ENCODE peak calls at places on chromosomes 7 and 10, in six cellular contexts. R is NCI-H1694 treated with DMSO at 0.1 percent for 48 hours; A is activated T-helper 9 cell treated with anti-CD3 and anti-CD28 coated beads, Interleukin-2, amount 50 U/mL, for 16 hours; I is gastrocnemius medialis; S is EH; Y is HS-5. H is an unnamed sample.

GRCh38 chr7:128922496-128923410 is 12.2 kb upstream of the KCP start:
- DNase-seq in R (no peak), A (no peak), Y (no peak), S (no peak), I (peak), H (no peak)

GRCh38 chr7:98748090-98748489 is 121.7 kb downstream of the TMEM130 start:
- DNase-seq in I (no peak), A (no peak), R (no peak), Y (no peak), S (no peak), H (no peak)

GRCh38 chr7:50976064-50976463 is 193.4 kb upstream of the GRB10 start:
- DNase-seq in A (no peak), S (no peak), R (no peak), I (no peak), Y (no peak), H (no peak)

GRCh38 chr7:80918406-80918805 is 445 bp downstream of the SEMA3C start:
- DNase-seq in A (no peak), S (no peak), Y (no peak), I (no peak), R (peak), H (no peak)

GRCh38 chr7:106039486-106040060 is 72.5 kb downstream of the SYPL1 start:
- DNase-seq in S (peak), A (no peak), Y (peak), R (peak), I (no peak), H (no peak)

GRCh38 chr10:132162021-132162531 is 24.7 kb upstream of the DPYSL4 start:
- DNase-seq in A (no peak), Y (no peak), R (no peak), I (peak), S (no peak), H (peak)

GRCh38 chr10:132665946-132666732 is 119.8 kb downstream of the NKX6-2 start:
- DNase-seq in S (peak), Y (peak), I (no peak), A (no peak), R (no peak), H (no peak)

GRCh38 chr7:99083068-99083651 is 60.7 kb downstream of the SMURF1 start:
- DNase-seq in R (no peak), S (peak), I (no peak), A (no peak), Y (no peak), H (no peak)

GRCh38 chr7:100532165-100533022 is 6.6 kb upstream of the AGFG2 start:
- DNase-seq in A (no peak), I (no peak), S (no peak), R (no peak), Y (no peak), H (no peak)

GRCh38 chr10:124339119-124339807 is 79.5 kb downstream of the OAT start:
- DNase-seq in Y (no peak), S (no peak), R (no peak), I (no peak), A (no peak), H (peak)

GRCh38 chr10:121959671-121960070 is 15.3 kb downstream of the NSMCE4A start:
- DNase-seq in S (no peak), I (no peak), R (no peak), Y (no peak), A (no peak), H (no peak)

GRCh38 chr7:66529889-66530615 is 98.6 kb upstream of the KCTD7 start:
- DNase-seq in Y (no peak), A (no peak), I (no peak), R (no peak), S (peak), H (no peak)

GRCh38 chr7:27115161-27116018 is 12.9 kb upstream of the HOXA2 start:
- DNase-seq in R (no peak), S (peak), A (no peak), Y (no peak), I (no peak), H (no peak)

GRCh38 chr10:28300027-28300426 is 2.8 kb downstream of the MPP7 start:
- DNase-seq in A (no peak), R (no peak), I (no peak), Y (no peak), S (no peak), H (no peak)

GRCh38 chr10:106836923-106837322 is 327.6 kb downstream of the SORCS1 start:
- DNase-seq in S (no peak), I (no peak), R (no peak), Y (no peak), A (no peak), H (no peak)

GRCh38 chr7:141695803-141696289 is 6.1 kb downstream of the DENND11 start:
- DNase-seq in Y (no peak), R (no peak), I (no peak), A (no peak), S (no peak), H (peak)

GRCh38 chr10:35005868-35006267 is 84.3 kb downstream of the CUL2 start:
- DNase-seq in Y (peak), A (no peak), I (no peak), S (peak), R (no peak), H (no peak)

GRCh38 chr7:96952974-96953391 is 52.4 kb upstream of the DLX6 start:
- DNase-seq in R (no peak), Y (peak), I (no peak), S (peak), A (no peak), H (no peak)

GRCh38 chr10:114681542-114681941 is 23.5 kb upstream of the ABLIM1 start:
- DNase-seq in S (no peak), R (no peak), A (no peak), I (peak), Y (no peak), H (peak)